ENCODE peak calls at places on chromosome 21, in seven cellular contexts. S is neural progenitor cell, I is adrenal gland, P is SK-N-SH, K is left lung, B is gastrocnemius medialis, W is uterus. H is an unnamed sample.

GRCh38 chr21:29245104-29245643 is 53.5 kb upstream of the BACH1 start:
- DNase-seq in S (no peak), I (no peak), P (no peak), K (no peak), B (no peak), W (no peak), H (no peak)

GRCh38 chr21:38669186-38669585 is 136.5 kb upstream of the ETS2 start:
- DNase-seq in S (peak), I (no peak), P (peak), K (no peak), B (no peak), W (no peak), H (peak)

GRCh38 chr21:29078884-29079765 is 5.7 kb upstream of the CCT8 start:
- DNase-seq in S (no peak), I (peak), P (no peak), K (peak), B (no peak), W (no peak), H (no peak)

GRCh38 chr21:14084701-14085100 is 126.1 kb downstream of the LIPI start:
- DNase-seq in S (no peak), I (no peak), P (no peak), K (no peak), B (no peak), W (no peak), H (no peak)

GRCh38 chr21:39913651-39914145 is 46.5 kb downstream of the PCP4 start:
- DNase-seq in S (no peak), I (no peak), P (no peak), K (no peak), B (no peak), W (no peak), H (no peak)

GRCh38 chr21:40052276-40052675 is 185.0 kb downstream of the PCP4 start:
- DNase-seq in S (no peak), I (no peak), P (no peak), K (no peak), B (no peak), W (no peak), H (no peak)

GRCh38 chr21:28419110-28419509 is 573.6 kb downstream of the LTN1 start:
- DNase-seq in S (no peak), I (no peak), P (no peak), K (no peak), B (no peak), W (no peak), H (no peak)

GRCh38 chr21:20617130-20617529 is 381.1 kb upstream of the NCAM2 start:
- DNase-seq in S (peak), I (no peak), P (no peak), K (peak), B (no peak), W (no peak), H (no peak)

GRCh38 chr21:36461918-36462486 is 17.9 kb downstream of the CLDN14 start:
- DNase-seq in S (no peak), I (no peak), P (no peak), K (no peak), B (no peak), W (no peak), H (no peak)

GRCh38 chr21:14382486-14382834 is 486 bp downstream of the HSPA13 start:
- DNase-seq in S (no peak), I (peak), P (no peak), K (peak), B (peak), W (no peak), H (peak)

GRCh38 chr21:20353351-20353750 is 644.9 kb upstream of the NCAM2 start:
- DNase-seq in S (no peak), I (no peak), P (no peak), K (no peak), B (no peak), W (no peak), H (peak)

GRCh38 chr21:17828223-17828622 is 9.1 kb upstream of the C21orf91 start:
- DNase-seq in S (no peak), I (no peak), P (no peak), K (no peak), B (no peak), W (no peak), H (no peak)

GRCh38 chr21:37367758-37368535 is 1.4 kb downstream of the DYRK1A start:
- DNase-seq in S (peak), I (peak), P (peak), K (peak), B (peak), W (peak), H (no peak)

GRCh38 chr21:29465528-29465927 is 166.8 kb downstream of the BACH1 start:
- DNase-seq in S (no peak), I (no peak), P (peak), K (no peak), B (no peak), W (no peak), H (no peak)

GRCh38 chr21:16287060-16287459 is 557.3 kb downstream of the USP25 start:
- DNase-seq in S (no peak), I (no peak), P (no peak), K (no peak), B (no peak), W (no peak), H (no peak)
- H3K27ac ChIP-seq in S (no peak), I (no peak), P (no peak), K (no peak), B (no peak), W (peak), H (no peak)

DNA sequence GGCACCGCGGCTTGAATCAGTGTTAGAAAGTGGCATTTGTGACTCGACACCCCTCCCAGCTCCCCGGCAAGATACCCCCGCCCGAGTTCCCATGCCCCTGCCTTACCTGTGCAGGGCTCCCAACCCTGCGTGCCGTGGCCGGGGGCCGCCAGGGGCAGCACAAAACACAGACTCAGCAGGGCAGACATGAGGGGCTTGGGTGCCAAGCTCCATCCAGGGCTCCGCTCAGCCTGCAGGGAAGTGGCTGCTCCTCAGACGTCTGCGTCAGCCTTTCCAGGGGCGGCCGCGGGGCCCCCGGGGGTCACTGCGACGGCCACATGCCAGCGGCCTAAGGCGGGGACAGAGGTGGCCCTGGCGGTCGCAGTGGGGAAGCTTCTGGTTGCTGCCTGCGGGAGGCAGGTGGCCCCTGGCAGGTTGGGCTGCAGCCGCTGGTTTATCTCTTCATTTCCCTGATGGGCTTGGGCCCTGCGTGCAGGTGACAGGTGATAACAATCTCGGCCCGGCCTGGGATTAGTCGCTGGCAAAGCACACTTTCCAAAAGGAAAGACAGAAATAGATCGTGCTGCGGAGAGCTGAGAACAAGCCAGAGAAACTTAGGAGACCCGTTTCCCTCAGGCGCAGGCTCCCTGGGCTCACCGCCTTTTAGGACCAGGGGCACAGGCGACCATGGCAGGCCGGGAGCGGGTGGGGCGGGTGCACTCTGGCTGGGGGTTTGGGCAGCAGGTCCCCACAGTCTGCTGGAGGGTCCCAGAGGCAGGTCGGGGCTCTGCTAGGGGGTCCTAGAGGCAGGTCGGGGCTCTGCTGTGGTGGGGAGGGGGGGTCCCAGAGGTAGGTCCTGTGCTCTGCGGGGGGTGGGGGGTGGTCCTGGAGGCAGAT is at the start of gene TSPEAR:
- DNase-seq in S (peak), I (no peak), P (peak), K (peak), B (no peak), W (peak), H (no peak)
- TF ChIP-seq CTCF in S (peak), I (no peak), P (no peak), K (no peak), B (no peak), W (no peak), H (no peak)

GRCh38 chr21:44870748-44871495 is 2.6 kb downstream of the PTTG1IP start:
- DNase-seq in S (no peak), I (peak), P (no peak), K (peak), B (peak), W (no peak), H (no peak)
- H3K27ac ChIP-seq in S (no peak), I (no peak), P (peak), K (peak), B (peak), W (peak), H (peak)

GRCh38 chr21:41634858-41635257 is 126.9 kb upstream of the TMPRSS2 start:
- DNase-seq in S (no peak), I (no peak), P (no peak), K (no peak), B (no peak), W (no peak), H (no peak)
- TF ChIP-seq CTCF in S (no peak), I (no peak), P (no peak), K (no peak), B (no peak), W (no peak), H (no peak)

GRCh38 chr21:34933609-34934345 is 115.3 kb downstream of the RUNX1 start:
- DNase-seq in S (no peak), I (no peak), P (no peak), K (no peak), B (no peak), W (no peak), H (no peak)
- H3K27ac ChIP-seq in S (no peak), I (no peak), P (no peak), K (no peak), B (no peak), W (no peak), H (no peak)